ENCODE peak calls at places on chromosomes 12 and 14, in nine cellular contexts. B is left ventricle myocardium inferior; E is CD8-positive, alpha-beta T cell; S is Peyer's patch; Q is uterus; J is astrocyte of the cerebellum; Y is AG09309; V is BE2C; C is prostate gland. I is an unnamed sample.

GRCh38 chr12:94712852-94713545 is 62.6 kb upstream of the TMCC3 start:
- DNase-seq in B (no peak), S (no peak), Y (no peak), J (no peak), E (no peak), C (no peak), Q (no peak), V (no peak), I (no peak)

GRCh38 chr14:20143911-20144310 is 5.3 kb downstream of the OR4N5 start:
- DNase-seq in Q (no peak), J (no peak), V (peak), Y (no peak), B (no peak), C (no peak), E (no peak), S (no peak), I (no peak)

GRCh38 chr14:77882631-77883030 is 82.7 kb downstream of the ADCK1 start:
- DNase-seq in C (no peak), B (no peak), S (no peak), V (peak), E (no peak), Y (no peak), Q (no peak), J (no peak), I (no peak)

GRCh38 chr12:27537855-27538675 is 14.1 kb downstream of the PPFIBP1 start:
- DNase-seq in V (no peak), E (no peak), C (no peak), Y (no peak), Q (no peak), B (no peak), S (no peak), J (no peak), I (no peak)

GRCh38 chr14:83290447-83290846 is 1756.8 kb upstream of the SEL1L start:
- DNase-seq in S (no peak), Y (no peak), C (no peak), B (no peak), E (no peak), V (no peak), Q (no peak), J (no peak), I (no peak)

GRCh38 chr12:53222170-53223005 is 9.6 kb downstream of the RARG start:
- DNase-seq in B (no peak), S (no peak), C (no peak), V (no peak), E (no peak), Y (no peak), Q (no peak), J (no peak), I (no peak)

GRCh38 chr12:52254180-52254964 is 20.1 kb upstream of the KRT86 start:
- DNase-seq in Y (no peak), E (no peak), S (no peak), J (no peak), V (no peak), Q (no peak), C (no peak), B (no peak), I (no peak)

GRCh38 chr14:103628684-103629502 is at the start of gene KLC1:
- DNase-seq in V (peak), C (peak), Q (peak), Y (no peak), S (peak), E (peak), B (peak), J (no peak), I (peak)

GRCh38 chr14:103164786-103165185 is 41.5 kb downstream of the TNFAIP2 start:
- DNase-seq in B (no peak), V (no peak), J (no peak), S (no peak), C (no peak), E (no peak), Q (no peak), Y (no peak), I (no peak)

GRCh38 chr14:67623114-67623513 is 3.4 kb downstream of the ARG2 start:
- DNase-seq in C (peak), V (no peak), Y (no peak), J (peak), S (no peak), E (no peak), B (no peak), Q (no peak), I (no peak)

GRCh38 chr14:81427348-81428058 is 27.4 kb upstream of the STON2 start:
- DNase-seq in V (peak), C (no peak), J (no peak), B (peak), Q (no peak), Y (no peak), E (no peak), S (no peak), I (no peak)

GRCh38 chr14:92460916-92461579 is 52.5 kb upstream of the RIN3 start:
- DNase-seq in B (peak), C (no peak), V (no peak), E (no peak), Y (peak), J (peak), S (no peak), Q (no peak), I (no peak)

GRCh38 chr12:57521475-57522018 is 1.1 kb upstream of the MBD6 start:
- DNase-seq in C (peak), B (peak), E (peak), Q (peak), V (peak), S (peak), Y (no peak), J (no peak), I (peak)

GRCh38 chr12:3303410-3304136 is 187.4 kb upstream of the PRMT8 start:
- DNase-seq in E (no peak), C (no peak), S (no peak), B (no peak), Q (no peak), J (no peak), Y (no peak), V (no peak), I (no peak)
- TF ChIP-seq CTCF in E (no peak), C (peak), S (no peak), B (no peak), Q (no peak), J (peak), Y (peak), V (peak), I (no peak)

GRCh38 chr12:113889806-113890581 is 76.1 kb downstream of the RBM19 start:
- DNase-seq in Q (no peak), E (no peak), C (no peak), B (no peak), Y (peak), S (no peak), V (peak), J (no peak), I (no peak)

GRCh38 chr12:113887906-113888305 is 78.2 kb downstream of the RBM19 start:
- DNase-seq in Q (no peak), B (no peak), J (no peak), S (no peak), C (no peak), E (no peak), Y (no peak), V (no peak), I (no peak)

GRCh38 chr12:113891167-113891692 is 74.9 kb downstream of the RBM19 start:
- DNase-seq in V (no peak), Q (no peak), E (no peak), J (no peak), Y (no peak), S (no peak), B (no peak), C (no peak), I (no peak)

GRCh38 chr12:113888435-113888834 is 77.7 kb downstream of the RBM19 start:
- DNase-seq in J (no peak), E (no peak), B (no peak), V (no peak), C (no peak), Y (no peak), S (no peak), Q (no peak), I (no peak)

GRCh38 chr12:113889076-113889475 is 77.0 kb downstream of the RBM19 start:
- DNase-seq in C (peak), Q (no peak), B (no peak), V (peak), E (no peak), S (no peak), J (no peak), Y (peak), I (no peak)
- TF ChIP-seq CTCF in C (peak), Q (no peak), B (no peak), V (peak), E (no peak), S (no peak), J (no peak), Y (peak), I (no peak)

GRCh38 chr12:754238-754816 is 1.9 kb downstream of the WNK1 start:
- DNase-seq in J (no peak), Q (no peak), B (no peak), V (no peak), E (peak), S (no peak), C (peak), Y (no peak), I (peak)

GRCh38 chr12:753401-754237 is 1.2 kb downstream of the WNK1 start:
- DNase-seq in J (no peak), B (peak), E (peak), Y (no peak), S (peak), Q (peak), C (peak), V (peak), I (peak)

GRCh38 chr12:751828-752672 is at the start of gene WNK1:
- DNase-seq in Y (peak), B (peak), Q (peak), C (peak), E (peak), S (peak), J (peak), V (peak), I (peak)

GRCh38 chr12:752673-753400 is 458 bp downstream of the WNK1 start:
- DNase-seq in V (peak), C (peak), S (peak), J (no peak), Q (no peak), B (peak), E (peak), Y (no peak), I (peak)

DNA sequence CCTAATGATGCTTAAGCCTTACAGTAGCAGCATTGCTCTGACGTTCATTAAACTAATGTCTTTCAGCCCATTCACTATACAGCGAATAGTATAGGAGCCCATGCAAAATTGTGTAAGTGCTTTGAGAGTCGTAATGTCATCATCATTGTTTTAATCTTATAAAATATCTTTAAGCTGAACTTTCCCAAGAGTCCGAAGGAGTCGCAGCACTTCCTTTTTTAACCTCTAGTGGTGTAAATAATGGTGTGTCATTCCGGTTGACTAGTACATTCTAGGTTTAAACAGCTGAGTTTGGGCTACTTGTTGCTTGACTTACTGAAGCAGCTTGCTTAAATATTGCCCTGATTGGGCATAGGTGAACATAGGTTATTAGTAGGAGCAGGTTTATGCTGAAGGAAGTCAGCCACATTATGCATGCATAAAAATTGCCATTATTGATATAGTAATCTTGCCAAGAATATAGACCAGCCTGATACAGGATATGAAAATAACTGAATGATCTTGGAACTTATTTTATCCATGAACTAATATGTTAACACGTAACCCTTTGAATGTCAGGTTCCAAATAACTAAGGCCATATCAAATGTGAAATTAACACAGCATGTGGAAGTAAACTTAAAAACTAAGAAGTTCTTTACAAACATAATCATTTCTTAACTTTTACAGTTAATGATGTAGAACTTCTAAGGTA is 2.6 kb downstream of the WNK1 start:
- DNase-seq in B (no peak), S (no peak), Q (no peak), J (no peak), Y (no peak), E (no peak), V (no peak), C (no peak), I (no peak)
- TF ChIP-seq CTCF in B (peak), S (peak), Q (peak), J (peak), Y (peak), E (peak), V (peak), C (peak), I (peak)

DNA sequence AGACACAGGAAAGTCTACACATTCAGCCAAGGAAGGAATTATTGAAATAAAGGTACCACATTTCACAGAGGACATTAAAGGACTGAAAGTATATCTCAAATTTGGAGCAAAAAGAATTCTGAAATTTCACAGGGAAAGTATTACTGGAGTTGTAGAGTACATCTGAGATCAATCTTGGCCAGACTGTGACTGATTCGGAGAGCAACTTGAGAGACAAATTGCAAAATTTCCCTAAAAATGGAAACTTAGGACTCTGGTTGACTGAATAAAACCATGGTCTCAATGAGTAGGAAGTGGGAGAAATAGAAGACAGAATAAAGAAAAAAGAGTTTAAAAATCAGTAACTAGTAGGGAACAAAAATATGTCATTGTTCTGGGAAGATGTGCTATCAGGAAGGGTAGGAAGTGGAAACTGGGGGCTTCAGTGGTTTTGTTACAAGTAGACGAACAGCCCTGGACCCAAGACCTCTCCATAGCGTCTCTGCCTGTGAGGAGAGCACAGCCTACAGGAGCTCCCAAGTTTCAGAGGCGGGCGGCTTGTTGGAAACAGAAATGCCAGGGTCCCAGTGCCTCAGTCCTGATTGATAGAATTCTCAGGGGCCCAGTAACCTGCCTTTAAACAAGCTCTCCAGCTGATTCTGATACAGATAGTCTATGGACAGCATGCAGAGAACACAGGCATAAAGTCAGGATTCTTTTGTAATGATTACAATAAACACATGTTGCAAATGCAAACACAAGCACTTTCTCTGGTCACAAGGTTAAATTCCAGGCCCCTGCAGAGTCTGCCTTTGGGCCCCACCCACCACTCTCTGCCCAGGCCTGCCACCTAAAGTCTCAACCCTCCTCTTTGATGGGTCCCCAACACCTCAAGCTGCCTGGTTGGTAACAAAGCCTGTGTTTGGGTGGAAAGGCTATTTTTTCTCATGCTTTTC is 63.1 kb downstream of the BBS10 start:
- DNase-seq in S (no peak), J (no peak), Q (no peak), B (no peak), C (no peak), V (no peak), E (no peak), Y (no peak), I (no peak)
- TF ChIP-seq CTCF in S (no peak), J (no peak), Q (no peak), B (no peak), C (no peak), V (no peak), E (no peak), Y (no peak), I (no peak)

I was measured in natural killer cell.